ENCODE peak calls at places on chromosomes 2 and 18, in four cellular contexts. One of them, this sample, is unnamed.

GRCh38 chr2:75186829-75187228 is 12.5 kb downstream of the TACR1 start:
- DNase-seq in SK-N-SH: peak; percentile 32
- DNase-seq in GM12891: no peak
- DNase-seq in K562: no peak
- DNase-seq in this sample: no peak

GRCh38 chr2:11877764-11878163 is 131.3 kb downstream of the LPIN1 start:
- DNase-seq in SK-N-SH: no peak
- DNase-seq in GM12891: no peak
- DNase-seq in K562: no peak
- DNase-seq in this sample: no peak

GRCh38 chr18:13451661-13452447 is 233.3 kb downstream of the LDLRAD4 start:
- DNase-seq in SK-N-SH: no peak
- DNase-seq in GM12891: no peak
- DNase-seq in K562: no peak
- DNase-seq in this sample: no peak

GRCh38 chr18:65352183-65352582 is 398.6 kb upstream of the CDH7 start:
- DNase-seq in SK-N-SH: no peak
- DNase-seq in GM12891: no peak
- DNase-seq in K562: no peak
- DNase-seq in this sample: no peak

GRCh38 chr2:45806563-45807358 is 155.3 kb downstream of the PRKCE start:
- DNase-seq in SK-N-SH: no peak
- DNase-seq in GM12891: no peak
- DNase-seq in K562: no peak
- DNase-seq in this sample: peak; percentile 26

GRCh38 chr2:12915792-12916191 is 199.1 kb downstream of the TRIB2 start:
- DNase-seq in SK-N-SH: no peak
- DNase-seq in GM12891: no peak
- DNase-seq in K562: no peak
- DNase-seq in this sample: no peak

GRCh38 chr18:30889582-30890301 is 152.8 kb downstream of the DSC3 start:
- DNase-seq in SK-N-SH: peak; percentile 3
- DNase-seq in GM12891: no peak
- DNase-seq in K562: no peak
- DNase-seq in this sample: no peak

GRCh38 chr2:39632871-39633270 is 32.8 kb upstream of the TMEM178A start:
- DNase-seq in SK-N-SH: no peak
- DNase-seq in GM12891: no peak
- DNase-seq in K562: no peak
- DNase-seq in this sample: no peak

GRCh38 chr18:48226401-48226800 is 182.8 kb downstream of the ZBTB7C start:
- DNase-seq in SK-N-SH: no peak
- DNase-seq in GM12891: no peak
- DNase-seq in K562: no peak
- DNase-seq in this sample: no peak

GRCh38 chr18:7760967-7761946 is 194.1 kb downstream of the PTPRM start:
- DNase-seq in SK-N-SH: no peak
- DNase-seq in GM12891: no peak
- DNase-seq in K562: no peak
- DNase-seq in this sample: no peak

GRCh38 chr2:218710334-218710686 is 325 bp upstream of the TTLL4 start:
- DNase-seq in SK-N-SH: no peak
- DNase-seq in GM12891: no peak
- DNase-seq in K562: no peak
- DNase-seq in this sample: no peak

DNA sequence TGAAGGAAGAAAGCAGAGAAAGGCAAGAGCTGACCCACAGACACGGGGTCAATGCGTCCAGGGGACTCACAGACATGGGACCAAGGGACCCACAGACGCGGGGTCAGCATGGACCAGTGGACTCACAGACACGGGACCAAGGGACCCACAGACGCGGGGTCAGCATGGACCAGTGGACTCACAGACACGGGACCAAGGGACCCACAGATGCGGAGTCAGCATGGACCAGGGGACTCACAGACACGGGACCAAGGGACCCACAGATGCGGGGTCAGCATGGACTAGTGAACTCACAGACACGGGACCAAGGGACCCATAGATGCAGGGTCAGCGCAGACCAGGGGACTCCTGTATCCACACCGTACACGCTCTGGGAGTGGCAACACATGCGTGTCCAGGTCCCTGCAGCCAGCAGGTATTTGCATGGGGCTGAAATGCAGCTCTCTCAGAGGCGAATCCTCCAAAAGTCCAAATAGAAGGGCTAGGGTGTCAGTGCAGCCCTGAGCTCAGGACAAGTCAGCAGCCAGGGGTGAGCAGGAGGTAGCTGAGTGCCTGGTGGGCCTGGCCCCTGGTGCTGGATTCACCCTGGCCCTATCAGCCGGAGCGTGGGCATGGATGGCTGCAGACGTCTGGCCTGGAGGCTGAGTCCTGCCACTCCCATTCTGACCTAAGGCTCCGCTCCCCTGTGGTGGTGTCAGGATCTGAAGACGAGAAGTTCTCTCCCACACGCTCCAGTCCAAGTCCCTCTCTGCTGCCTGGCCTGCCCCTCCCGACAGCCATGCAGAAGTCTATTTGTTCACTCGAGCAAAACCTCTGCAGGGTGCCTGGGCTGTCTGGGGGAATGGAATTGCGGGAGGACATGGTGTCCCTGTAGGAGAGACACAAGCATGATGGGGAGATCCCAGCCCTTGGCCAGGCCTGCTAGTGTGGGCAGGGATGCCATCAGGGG is 28.5 kb downstream of the TMEM18 start:
- DNase-seq in SK-N-SH: no peak
- DNase-seq in GM12891: no peak
- DNase-seq in K562: no peak
- DNase-seq in this sample: no peak
- TF ChIP-seq TAF1 in SK-N-SH: no peak
- TF ChIP-seq TAF1 in GM12891: no peak
- TF ChIP-seq TAF1 in K562: no peak
- TF ChIP-seq TAF1 in this sample: no peak

DNA sequence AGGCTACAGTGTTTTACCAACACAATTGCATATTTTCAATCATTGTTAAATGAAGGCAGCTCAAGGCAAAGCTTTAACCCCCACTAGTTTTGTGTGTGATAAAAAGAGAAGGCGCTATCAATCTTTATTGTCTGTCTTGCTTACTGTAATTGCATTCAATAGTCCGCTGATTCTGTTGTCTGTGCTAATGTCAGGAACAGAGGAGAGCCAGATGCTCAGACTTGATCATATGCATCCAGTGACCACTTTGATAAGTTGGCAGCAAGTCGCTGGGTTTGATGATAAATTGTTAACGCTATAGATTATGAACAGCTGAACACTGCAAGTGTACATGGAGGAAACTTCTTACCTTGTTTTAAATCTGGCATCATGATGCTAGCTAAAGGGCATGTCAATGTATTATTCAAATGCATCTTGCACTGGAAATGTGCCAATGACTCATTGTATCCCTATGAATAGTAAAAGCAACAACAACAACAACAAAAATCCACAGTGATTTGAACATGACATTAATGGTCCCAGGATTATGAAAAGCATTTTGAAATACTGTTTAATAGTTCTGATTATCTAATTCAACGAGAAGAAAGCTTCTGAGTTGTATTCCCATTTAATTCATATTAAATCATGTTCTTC is 423.5 kb upstream of the FANCL start:
- DNase-seq in SK-N-SH: peak; percentile 1
- DNase-seq in GM12891: no peak
- DNase-seq in K562: peak; percentile 10
- DNase-seq in this sample: no peak
- TF ChIP-seq TAF1 in SK-N-SH: no peak
- TF ChIP-seq TAF1 in GM12891: no peak
- TF ChIP-seq TAF1 in K562: no peak
- TF ChIP-seq TAF1 in this sample: no peak

GRCh38 chr2:128405467-128405900 is 86.8 kb upstream of the HS6ST1 start:
- DNase-seq in SK-N-SH: no peak
- DNase-seq in GM12891: no peak
- DNase-seq in K562: no peak
- DNase-seq in this sample: no peak
- TF ChIP-seq TAF1 in SK-N-SH: no peak
- TF ChIP-seq TAF1 in GM12891: no peak
- TF ChIP-seq TAF1 in K562: no peak
- TF ChIP-seq TAF1 in this sample: no peak

GRCh38 chr2:71550801-71551630 is 97.7 kb downstream of the DYSF start:
- DNase-seq in SK-N-SH: no peak
- DNase-seq in GM12891: no peak
- DNase-seq in K562: no peak
- DNase-seq in this sample: no peak

GRCh38 chr2:71547616-71548285 is 94.4 kb downstream of the DYSF start:
- DNase-seq in SK-N-SH: no peak
- DNase-seq in GM12891: no peak
- DNase-seq in K562: no peak
- DNase-seq in this sample: no peak

GRCh38 chr2:71546777-71547281 is 93.5 kb downstream of the DYSF start:
- DNase-seq in SK-N-SH: no peak
- DNase-seq in GM12891: no peak
- DNase-seq in K562: no peak
- DNase-seq in this sample: no peak

GRCh38 chr2:71546275-71546638 is 92.9 kb downstream of the DYSF start:
- DNase-seq in SK-N-SH: no peak
- DNase-seq in GM12891: no peak
- DNase-seq in K562: no peak
- DNase-seq in this sample: no peak

GRCh38 chr2:71548589-71549485 is 95.5 kb downstream of the DYSF start:
- DNase-seq in SK-N-SH: peak; percentile 90
- DNase-seq in GM12891: peak; percentile 79
- DNase-seq in K562: peak; percentile 85
- DNase-seq in this sample: no peak
- TF ChIP-seq TAF1 in SK-N-SH: no peak
- TF ChIP-seq TAF1 in GM12891: no peak
- TF ChIP-seq TAF1 in K562: no peak
- TF ChIP-seq TAF1 in this sample: no peak

DNA sequence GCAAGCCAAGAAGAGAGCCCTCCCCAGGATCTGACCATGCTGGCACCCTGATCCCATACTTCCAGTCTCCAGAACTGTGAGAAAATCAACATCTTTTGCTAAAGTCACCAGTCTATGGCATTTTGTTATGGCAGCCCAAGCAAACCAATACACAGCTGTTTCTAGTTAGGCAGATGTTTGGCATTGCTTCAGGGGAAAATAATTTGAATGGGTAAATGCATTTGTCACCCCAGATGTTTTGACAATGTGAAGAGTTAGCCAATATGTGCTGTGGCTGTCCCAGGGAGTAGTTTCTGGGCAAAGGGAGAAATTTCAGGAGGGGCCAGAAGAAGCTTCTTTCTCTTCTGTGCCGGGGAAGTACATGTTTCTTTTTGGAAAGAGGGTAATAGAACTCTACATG is 618.9 kb downstream of the SLC4A3 start:
- DNase-seq in SK-N-SH: no peak
- DNase-seq in GM12891: no peak
- DNase-seq in K562: no peak
- DNase-seq in this sample: no peak
- TF ChIP-seq TAF1 in SK-N-SH: no peak
- TF ChIP-seq TAF1 in GM12891: no peak
- TF ChIP-seq TAF1 in K562: no peak
- TF ChIP-seq TAF1 in this sample: no peak

GRCh38 chr2:192749606-192750200 is 555.0 kb upstream of the TMEFF2 start:
- DNase-seq in SK-N-SH: peak; percentile 9
- DNase-seq in GM12891: no peak
- DNase-seq in K562: no peak
- DNase-seq in this sample: no peak
- TF ChIP-seq TAF1 in SK-N-SH: no peak
- TF ChIP-seq TAF1 in GM12891: no peak
- TF ChIP-seq TAF1 in K562: no peak
- TF ChIP-seq TAF1 in this sample: no peak